ENCODE peak calls at places on chromosomes 3 and 15, in ten cellular contexts. C is IMR-90, X is SK-N-SH, K is OCI-LY7, J is mammary epithelial cell, S is HCT116, N is A549, B is MM.1S, D is PC-9, V is endothelial cell of umbilical vein. U is an unnamed sample.

GRCh38 chr15:73928971-73929627 is 2.8 kb downstream of the LOXL1 start:
- DNase-seq in C (no peak), X (no peak), K (no peak), J (no peak), S (no peak), N (no peak), B (no peak), D (no peak), V (no peak), U (peak)

GRCh38 chr3:106582151-106582550 is 713.3 kb upstream of the CBLB start:
- DNase-seq in C (peak), X (no peak), K (no peak), J (no peak), S (no peak), N (no peak), B (no peak), D (no peak), V (no peak), U (no peak)

GRCh38 chr15:79965836-79966630 is 5.0 kb downstream of the BCL2A1 start:
- DNase-seq in C (peak), X (no peak), K (no peak), J (peak), S (no peak), N (peak), B (no peak), D (no peak), V (no peak), U (no peak)

GRCh38 chr15:61383421-61383820 is 154.3 kb upstream of the RORA start:
- DNase-seq in C (peak), X (no peak), K (no peak), J (peak), S (no peak), N (no peak), B (no peak), D (no peak), V (no peak), U (no peak)

GRCh38 chr3:105385868-105386508 is 19.3 kb downstream of the ALCAM start:
- DNase-seq in C (no peak), X (no peak), K (peak), J (no peak), S (no peak), N (no peak), B (no peak), D (no peak), V (no peak), U (no peak)

GRCh38 chr3:13134879-13135206 is 61.6 kb upstream of the IQSEC1 start:
- DNase-seq in C (no peak), X (no peak), K (no peak), J (no peak), S (no peak), N (no peak), B (no peak), D (no peak), V (no peak), U (no peak)

GRCh38 chr3:156615592-156616173 is 58.7 kb upstream of the TIPARP start:
- DNase-seq in C (peak), X (no peak), K (no peak), J (peak), S (no peak), N (no peak), B (no peak), D (no peak), V (peak), U (no peak)

GRCh38 chr3:85790445-85791030 is 831.7 kb downstream of the CADM2 start:
- DNase-seq in C (no peak), X (no peak), K (no peak), J (no peak), S (no peak), N (no peak), B (no peak), D (no peak), V (peak), U (peak)

GRCh38 chr3:76551739-76552138 is 488.2 kb upstream of the ROBO2 start:
- DNase-seq in C (no peak), X (no peak), K (no peak), J (no peak), S (no peak), N (no peak), B (no peak), D (no peak), V (no peak), U (no peak)

DNA sequence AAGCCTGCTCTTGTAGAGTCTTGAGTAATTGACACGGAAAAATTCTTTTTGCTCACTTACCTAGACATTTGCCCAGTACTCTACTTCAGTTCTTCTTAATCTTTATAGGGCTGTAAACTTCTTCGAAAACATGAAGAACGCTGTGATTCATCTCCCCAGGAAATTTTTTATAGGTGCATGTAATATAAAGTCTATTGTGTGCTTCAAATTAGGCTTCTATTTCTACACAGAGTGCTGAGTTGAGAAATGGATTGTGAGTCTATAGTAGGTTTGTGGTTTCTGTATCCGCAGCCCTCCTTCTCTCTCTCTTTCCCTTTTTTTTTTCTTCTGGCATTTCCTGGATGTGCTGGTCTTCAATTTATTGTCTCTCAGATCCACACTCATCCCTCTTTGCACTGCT is 183.3 kb upstream of the DCBLD2 start:
- DNase-seq in C (no peak), X (no peak), K (no peak), J (peak), S (no peak), N (no peak), B (no peak), D (no peak), V (no peak), U (no peak)
- H3K27ac ChIP-seq in C (no peak), X (no peak), K (no peak), J (peak), S (no peak), N (no peak), B (no peak), D (no peak), V (no peak), U (no peak)

GRCh38 chr15:49046113-49046883 is at the start of gene SECISBP2L:
- DNase-seq in C (peak), X (peak), K (peak), J (peak), S (peak), N (peak), B (peak), D (peak), V (peak), U (peak)
- TF ChIP-seq CTCF in C (peak), X (peak), K (peak), J (peak), S (no peak), N (peak), B (peak), D (no peak), V (peak), U (peak)

GRCh38 chr3:58176185-58176530 is 34.6 kb downstream of the DNASE1L3 start:
- DNase-seq in C (no peak), X (no peak), K (no peak), J (no peak), S (no peak), N (no peak), B (no peak), D (no peak), V (no peak), U (no peak)

GRCh38 chr3:58176827-58177489 is 33.8 kb downstream of the DNASE1L3 start:
- DNase-seq in C (no peak), X (no peak), K (no peak), J (peak), S (no peak), N (no peak), B (no peak), D (no peak), V (no peak), U (no peak)

GRCh38 chr3:58175429-58176184 is 35.2 kb downstream of the DNASE1L3 start:
- DNase-seq in C (peak), X (no peak), K (no peak), J (no peak), S (no peak), N (peak), B (no peak), D (no peak), V (peak), U (peak)

GRCh38 chr3:58173670-58174472 is 36.9 kb downstream of the DNASE1L3 start:
- DNase-seq in C (no peak), X (peak), K (peak), J (no peak), S (no peak), N (peak), B (peak), D (peak), V (peak), U (peak)

GRCh38 chr3:58175098-58175428 is 35.7 kb downstream of the DNASE1L3 start:
- DNase-seq in C (no peak), X (no peak), K (no peak), J (no peak), S (no peak), N (no peak), B (no peak), D (no peak), V (no peak), U (no peak)
- H3K4me2 ChIP-seq in C (peak), X (no peak), K (no peak), J (no peak), S (no peak), N (peak), B (no peak), D (no peak), V (peak), U (peak)

DNA sequence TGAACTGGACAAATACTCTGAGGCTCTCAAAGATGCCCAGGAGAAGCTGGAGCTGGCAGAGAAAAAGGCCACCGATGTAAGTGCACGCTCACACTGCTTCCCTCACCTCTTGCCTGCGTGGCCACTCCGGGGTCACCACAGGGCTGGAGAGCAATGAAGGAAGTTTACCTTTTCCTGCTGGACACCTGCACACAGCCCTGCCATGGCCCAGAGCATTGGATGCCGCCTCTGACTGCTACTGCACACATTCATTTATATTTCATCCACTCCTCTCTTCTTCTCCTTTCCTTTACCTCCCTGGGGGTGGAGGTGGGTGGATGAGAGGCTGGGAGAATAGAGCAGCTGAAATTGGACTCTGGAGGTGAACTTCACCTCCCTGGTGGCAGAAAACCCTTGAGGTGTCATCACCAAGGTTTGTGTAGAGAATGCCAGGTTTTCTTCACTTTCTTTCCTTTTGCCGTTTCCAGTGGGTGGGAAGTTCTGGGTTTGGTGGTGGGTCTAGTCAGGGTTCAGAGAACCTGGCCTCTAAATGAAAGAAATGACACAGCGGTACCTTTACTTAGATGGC is 1.6 kb downstream of the TPM1 start:
- DNase-seq in C (no peak), X (no peak), K (no peak), J (peak), S (no peak), N (no peak), B (no peak), D (no peak), V (no peak), U (peak)
- H3K27ac ChIP-seq in C (peak), X (peak), K (no peak), J (peak), S (no peak), N (peak), B (no peak), D (peak), V (peak), U (peak)

DNA sequence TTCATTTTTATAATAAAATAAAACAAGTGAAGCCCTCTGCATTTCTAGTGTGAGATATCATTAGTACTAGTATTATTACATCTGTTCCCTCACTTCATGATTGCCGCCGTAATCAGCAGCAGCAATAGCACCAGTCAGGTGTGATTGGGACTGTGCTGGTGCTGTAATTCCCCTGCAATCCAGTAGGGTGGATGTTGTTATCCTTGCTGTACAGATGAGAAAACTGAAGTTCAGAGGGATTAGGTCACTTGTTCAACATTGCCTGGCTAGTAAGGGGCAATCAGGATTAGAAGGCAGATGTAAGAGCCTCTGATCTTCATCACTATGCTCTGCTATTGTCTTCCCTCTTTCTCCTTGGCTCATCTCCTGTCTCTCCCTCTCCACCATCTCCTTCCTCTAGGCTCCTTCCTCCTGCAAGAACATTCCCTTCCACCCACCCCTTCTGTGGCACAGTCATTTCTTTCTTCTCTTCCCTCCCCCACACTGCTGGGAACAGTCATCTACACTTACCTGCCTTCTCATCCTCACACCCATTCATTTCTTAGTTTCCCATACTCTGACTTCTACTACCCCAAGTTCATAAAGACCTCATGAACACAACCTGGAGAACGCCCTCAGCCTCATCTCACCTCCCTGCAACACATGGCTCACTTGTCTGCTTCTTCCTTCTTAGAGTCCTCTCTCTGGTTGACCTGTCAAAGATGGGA is 29.7 kb downstream of the CRYGS start:
- DNase-seq in C (no peak), X (no peak), K (no peak), J (peak), S (peak), N (peak), B (no peak), D (no peak), V (no peak), U (no peak)
- TF ChIP-seq CTCF in C (peak), X (peak), K (peak), J (peak), S (no peak), N (no peak), B (peak), D (peak), V (peak), U (peak)

DNA sequence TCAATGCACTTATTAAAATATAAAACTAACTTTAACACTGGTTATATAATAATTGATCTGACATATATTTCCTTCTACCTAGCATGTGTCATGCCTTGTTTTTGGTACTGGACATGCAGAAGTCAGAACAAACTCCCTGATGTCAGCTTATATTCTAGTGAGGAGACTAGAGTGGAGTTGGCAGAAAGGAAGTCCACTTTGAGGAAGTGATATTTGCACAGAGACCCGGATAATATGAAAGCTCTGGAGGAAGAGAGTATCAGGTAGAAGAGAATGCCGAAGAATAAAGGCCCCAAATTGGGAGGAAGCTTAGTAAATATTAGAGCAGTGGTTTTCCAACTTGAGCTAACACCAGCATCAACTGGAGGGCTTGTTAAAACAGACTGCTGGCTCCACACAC is 24.6 kb upstream of the ZNF280D start:
- DNase-seq in C (no peak), X (no peak), K (peak), J (no peak), S (no peak), N (no peak), B (no peak), D (no peak), V (no peak), U (no peak)
- H3K4me2 ChIP-seq in C (no peak), X (no peak), K (peak), J (no peak), S (no peak), N (no peak), B (no peak), D (no peak), V (no peak), U (no peak)